ENCODE peak calls at places on chromosomes 7 and 10, in five cellular contexts. F is left lung, E is iris pigment epithelial cell, L is right cardiac atrium, S is T-cell. C is an unnamed sample.

GRCh38 chr7:20786779-20787651 is at the start of gene SP8:
- DNase-seq in L (no peak), S (no peak), E (no peak), F (no peak), C (no peak)

GRCh38 chr7:31478744-31479143 is 35.1 kb upstream of the ITPRID1 start:
- DNase-seq in F (no peak), L (no peak), S (no peak), E (no peak), C (no peak)

GRCh38 chr10:131803863-131804425 is 96.9 kb upstream of the PPP2R2D start:
- DNase-seq in S (no peak), F (no peak), L (no peak), E (no peak), C (no peak)

GRCh38 chr10:85657478-85658113 is 709.0 kb downstream of the GRID1 start:
- DNase-seq in F (no peak), L (no peak), S (no peak), E (no peak), C (no peak)

GRCh38 chr10:78931333-78932083 is 137.3 kb upstream of the ZMIZ1 start:
- DNase-seq in S (no peak), F (peak), L (peak), E (peak), C (no peak)

GRCh38 chr7:99254390-99254789 is 18.2 kb upstream of the MYH16 start:
- DNase-seq in S (no peak), E (no peak), L (no peak), F (no peak), C (no peak)

GRCh38 chr7:151226560-151226874 is 488 bp downstream of the ABCF2 start:
- DNase-seq in S (no peak), E (no peak), L (no peak), F (peak), C (no peak)

GRCh38 chr10:34303022-34303421 is 512.1 kb downstream of the PARD3 start:
- DNase-seq in E (no peak), L (no peak), S (no peak), F (no peak), C (no peak)

C was measured in CD4-positive, alpha-beta T cell.